ENCODE peak calls at places on chromosomes 5 and 9, in five cellular contexts. M is M059J; J is neural progenitor cell; N is activated effector memory CD4-positive, alpha-beta T cell treated with Interleukin-2 at 50 U/mL for 16 hours; C is AG09309. E is an unnamed sample.

GRCh38 chr9:124293712-124294504 is 36.2 kb downstream of the NEK6 start:
- DNase-seq in M (peak), J (no peak), N (no peak), C (no peak), E (no peak)

GRCh38 chr5:161311965-161312364 is 234.6 kb downstream of the GABRB2 start:
- DNase-seq in M (no peak), J (no peak), N (no peak), C (no peak), E (no peak)

GRCh38 chr9:113155911-113156559 is 5.2 kb downstream of the SLC31A2 start:
- DNase-seq in M (no peak), J (no peak), N (no peak), C (no peak), E (no peak)

GRCh38 chr5:42461033-42461432 is 37.8 kb downstream of the GHR start:
- DNase-seq in M (no peak), J (no peak), N (no peak), C (no peak), E (no peak)

GRCh38 chr5:54385994-54386393 is 69.5 kb upstream of the HSPB3 start:
- DNase-seq in M (peak), J (no peak), N (no peak), C (no peak), E (no peak)

GRCh38 chr5:62627901-62628300 is 49.3 kb downstream of the LRRC70 start:
- DNase-seq in M (no peak), J (no peak), N (no peak), C (no peak), E (no peak)

GRCh38 chr9:94779693-94780290 is 53.3 kb downstream of the AOPEP start:
- DNase-seq in M (no peak), J (no peak), N (no peak), C (no peak), E (no peak)

GRCh38 chr9:99354104-99354503 is 132.0 kb downstream of the SEC61B start:
- DNase-seq in M (no peak), J (no peak), N (no peak), C (no peak), E (no peak)

GRCh38 chr9:124019771-124020519 is 8.4 kb downstream of the LHX2 start:
- DNase-seq in M (no peak), J (peak), N (no peak), C (no peak), E (no peak)

GRCh38 chr9:133226219-133227171 is 17.4 kb upstream of the OBP2B start:
- DNase-seq in M (no peak), J (no peak), N (no peak), C (no peak), E (no peak)

GRCh38 chr5:143479394-143479793 is 75.9 kb upstream of the NR3C1 start:
- DNase-seq in M (no peak), J (no peak), N (no peak), C (no peak), E (no peak)

GRCh38 chr9:69554945-69555344 is 117.2 kb downstream of the APBA1 start:
- DNase-seq in M (peak), J (no peak), N (no peak), C (peak), E (no peak)

GRCh38 chr5:176994460-176995121 is 12.0 kb downstream of the UIMC1 start:
- DNase-seq in M (peak), J (peak), N (no peak), C (no peak), E (no peak)

GRCh38 chr9:75001719-75002421 is 26.2 kb downstream of the CARNMT1 start:
- DNase-seq in M (peak), J (peak), N (no peak), C (peak), E (no peak)

GRCh38 chr9:129071526-129072131 is 9.3 kb upstream of the DOLPP1 start:
- DNase-seq in M (no peak), J (peak), N (peak), C (no peak), E (no peak)

GRCh38 chr9:99947395-99947794 is 40.9 kb downstream of the STX17 start:
- DNase-seq in M (no peak), J (no peak), N (no peak), C (no peak), E (no peak)

E was measured in T-helper 17 cell.